ENCODE peak calls at places on chromosomes 11 and 22, in five cellular contexts. M, X, V, T and A are unnamed samples.

GRCh38 chr11:70250876-70251275 is 19.6 kb upstream of the PPFIA1 start:
- DNase-seq in M (no peak), X (no peak), V (no peak), T (no peak), A (no peak)

GRCh38 chr11:14322510-14322909 is 36.5 kb downstream of the RRAS2 start:
- DNase-seq in M (no peak), X (no peak), V (no peak), T (no peak), A (no peak)

GRCh38 chr22:29663230-29663826 is 56.5 kb upstream of the CABP7 start:
- DNase-seq in M (no peak), X (no peak), V (no peak), T (no peak), A (no peak)

GRCh38 chr11:66498508-66498907 is 11.9 kb upstream of the BBS1 start:
- DNase-seq in M (no peak), X (no peak), V (no peak), T (no peak), A (no peak)

GRCh38 chr22:26447594-26448329 is 18.7 kb downstream of the ASPHD2 start:
- DNase-seq in M (no peak), X (no peak), V (no peak), T (no peak), A (no peak)

GRCh38 chr11:15507592-15507991 is 392.9 kb downstream of the INSC start:
- DNase-seq in M (no peak), X (peak), V (no peak), T (peak), A (no peak)

GRCh38 chr11:44726278-44727113 is at the start of gene TSPAN18:
- DNase-seq in M (no peak), X (no peak), V (peak), T (no peak), A (peak)

GRCh38 chr11:64220271-64220670 is 5.7 kb downstream of the TRPT1 start:
- DNase-seq in M (no peak), X (no peak), V (no peak), T (no peak), A (no peak)

GRCh38 chr11:57649826-57650738 is at the start of gene YPEL4:
- DNase-seq in M (no peak), X (peak), V (peak), T (no peak), A (peak)

GRCh38 chr22:23256986-23257888 is 76.9 kb downstream of the BCR start:
- DNase-seq in M (no peak), X (no peak), V (peak), T (no peak), A (peak)

GRCh38 chr22:29040385-29041275 is 21.0 kb downstream of the C22orf31 start:
- DNase-seq in M (peak), X (peak), V (peak), T (peak), A (peak)

GRCh38 chr22:33894515-33894914 is 25.8 kb downstream of the LARGE1 start:
- DNase-seq in M (no peak), X (no peak), V (no peak), T (peak), A (no peak)
- TF ChIP-seq CTCF in M (no peak), X (no peak), V (no peak), T (no peak), A (no peak)

DNA sequence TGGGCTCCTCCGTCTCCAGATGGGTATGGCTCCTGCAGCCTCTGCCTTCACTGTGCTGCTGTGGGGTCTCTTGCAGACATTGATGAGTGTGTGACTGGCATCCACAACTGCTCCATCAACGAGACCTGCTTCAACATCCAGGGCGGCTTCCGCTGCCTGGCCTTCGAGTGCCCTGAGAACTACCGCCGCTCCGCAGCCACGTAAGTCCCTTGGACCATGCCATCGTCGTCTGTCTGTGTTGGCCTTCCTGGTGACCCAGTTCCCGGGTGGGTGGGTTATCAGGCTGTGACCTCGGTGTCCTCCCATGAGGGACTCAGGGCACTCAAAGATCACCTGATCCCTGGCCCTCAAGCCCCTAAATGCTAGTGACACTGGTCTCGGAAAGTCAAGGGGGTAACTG is 47.7 kb downstream of the FBLN1 start:
- DNase-seq in M (no peak), X (no peak), V (no peak), T (no peak), A (no peak)
- H3K4me3 ChIP-seq in M (no peak), X (no peak), V (no peak), T (no peak), A (no peak)

DNA sequence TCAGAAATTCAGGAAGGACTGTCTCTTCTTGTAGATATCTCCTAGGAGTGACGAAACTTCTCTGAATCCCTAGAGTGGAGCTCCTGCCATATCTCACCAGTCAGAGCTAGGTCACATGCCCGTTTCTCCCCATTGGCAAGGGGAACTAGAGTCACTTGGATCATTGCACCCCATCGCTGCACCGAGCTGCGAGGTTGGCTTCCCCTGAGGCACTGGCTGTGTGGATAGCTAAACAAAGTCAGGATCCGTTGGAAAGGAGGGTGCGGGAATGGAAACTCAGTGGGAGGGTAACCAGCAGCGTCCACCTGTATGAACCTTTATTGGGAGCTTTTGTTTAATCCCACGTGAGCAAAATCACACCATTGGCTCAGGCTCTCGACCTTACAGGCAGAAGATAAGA is 283.8 kb downstream of the BRD1 start:
- DNase-seq in M (no peak), X (no peak), V (no peak), T (no peak), A (no peak)
- TF ChIP-seq CTCF in M (no peak), X (no peak), V (no peak), T (no peak), A (no peak)

DNA sequence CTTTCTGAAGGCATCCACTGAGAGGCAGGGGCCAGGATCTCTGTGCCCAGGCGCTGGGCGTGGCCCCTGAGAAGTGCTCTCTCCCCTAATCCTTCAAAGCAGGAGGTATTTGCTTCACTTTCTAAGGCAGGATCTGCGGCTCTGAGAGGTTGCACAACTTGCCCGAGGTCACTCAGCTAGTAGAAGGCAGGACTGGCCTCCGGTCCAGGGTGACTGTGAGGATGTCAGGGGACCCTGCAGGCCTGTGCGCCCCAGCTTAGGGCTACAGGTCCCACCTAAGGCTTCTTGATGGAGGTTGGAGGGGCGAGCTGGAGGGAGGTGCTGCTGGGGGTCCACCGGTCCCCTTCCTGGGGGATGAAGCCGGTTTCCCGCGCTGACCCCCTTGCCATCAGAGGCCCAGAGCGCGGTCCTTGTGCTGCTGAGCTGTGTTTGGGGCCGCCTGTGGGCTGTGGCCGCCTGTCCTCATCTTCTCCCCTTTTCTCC is 979 bp downstream of the SMIM38 start:
- DNase-seq in M (no peak), X (no peak), V (no peak), T (no peak), A (peak)
- H3K4me3 ChIP-seq in M (no peak), X (no peak), V (no peak), T (no peak), A (no peak)

GRCh38 chr11:30197869-30198268 is 32.9 kb upstream of the FSHB start:
- DNase-seq in M (no peak), X (no peak), V (no peak), T (no peak), A (no peak)
- TF ChIP-seq CTCF in M (no peak), X (no peak), V (no peak), T (no peak), A (no peak)

DNA sequence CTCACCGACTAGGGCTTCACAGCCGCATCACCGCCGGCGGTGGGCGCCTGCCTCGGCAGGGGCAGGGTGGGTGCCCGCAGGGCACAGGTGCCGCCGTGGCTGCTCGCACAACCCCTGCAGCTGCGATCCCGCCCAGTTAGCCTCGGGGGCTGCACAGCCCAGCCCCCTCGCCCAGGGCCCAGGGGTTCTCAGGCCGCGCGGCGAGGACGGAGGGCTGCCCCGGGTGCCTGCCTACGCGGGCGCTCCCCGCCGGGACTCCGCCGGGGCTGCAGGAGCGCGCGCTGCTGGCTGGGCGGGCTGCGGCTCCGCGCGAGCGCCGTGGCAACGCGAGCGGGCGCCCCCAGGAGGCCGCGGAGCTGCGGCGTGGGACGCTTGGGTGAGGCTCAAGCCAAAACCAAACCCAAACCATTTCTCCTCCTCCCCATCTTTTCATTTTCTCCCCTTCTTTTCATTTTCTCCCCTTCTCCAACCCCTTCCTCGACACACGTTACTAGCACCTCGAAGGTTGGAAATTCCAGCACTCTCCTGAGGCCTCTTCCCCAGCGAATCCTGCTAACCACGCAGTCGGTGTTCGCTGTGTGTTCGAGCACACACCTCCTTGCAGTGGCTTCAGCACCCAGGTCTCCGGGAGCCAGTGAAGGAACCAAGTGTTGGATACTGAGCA is at the start of gene MICAL3:
- DNase-seq in M (no peak), X (no peak), V (peak), T (peak), A (peak)
- H3K4me3 ChIP-seq in M (peak), X (peak), V (peak), T (peak), A (peak)

GRCh38 chr11:10450451-10451398 is 4.3 kb upstream of the AMPD3 start:
- DNase-seq in M (no peak), X (no peak), V (peak), T (peak), A (peak)
- TF ChIP-seq CTCF in M (peak), X (peak), V (peak), T (peak), A (peak)

GRCh38 chr11:27718853-27719574 is 18.8 kb upstream of the BDNF start:
- DNase-seq in M (no peak), X (no peak), V (peak), T (no peak), A (peak)
- H3K4me3 ChIP-seq in M (peak), X (peak), V (peak), T (peak), A (peak)

GRCh38 chr11:119324124-119324665 is 7.3 kb upstream of the MCAM start:
- DNase-seq in M (no peak), X (no peak), V (no peak), T (no peak), A (no peak)

GRCh38 chr11:119320593-119321524 is 3.9 kb upstream of the MCAM start:
- DNase-seq in M (no peak), X (peak), V (peak), T (no peak), A (peak)

GRCh38 chr11:119322921-119323531 is 6.1 kb upstream of the MCAM start:
- DNase-seq in M (no peak), X (no peak), V (no peak), T (no peak), A (no peak)

GRCh38 chr11:119322360-119322739 is 5.4 kb upstream of the MCAM start:
- DNase-seq in M (no peak), X (no peak), V (no peak), T (no peak), A (no peak)

GRCh38 chr11:119323532-119324033 is 6.7 kb upstream of the MCAM start:
- DNase-seq in M (no peak), X (peak), V (peak), T (peak), A (peak)
- TF ChIP-seq CTCF in M (peak), X (peak), V (peak), T (peak), A (peak)

DNA sequence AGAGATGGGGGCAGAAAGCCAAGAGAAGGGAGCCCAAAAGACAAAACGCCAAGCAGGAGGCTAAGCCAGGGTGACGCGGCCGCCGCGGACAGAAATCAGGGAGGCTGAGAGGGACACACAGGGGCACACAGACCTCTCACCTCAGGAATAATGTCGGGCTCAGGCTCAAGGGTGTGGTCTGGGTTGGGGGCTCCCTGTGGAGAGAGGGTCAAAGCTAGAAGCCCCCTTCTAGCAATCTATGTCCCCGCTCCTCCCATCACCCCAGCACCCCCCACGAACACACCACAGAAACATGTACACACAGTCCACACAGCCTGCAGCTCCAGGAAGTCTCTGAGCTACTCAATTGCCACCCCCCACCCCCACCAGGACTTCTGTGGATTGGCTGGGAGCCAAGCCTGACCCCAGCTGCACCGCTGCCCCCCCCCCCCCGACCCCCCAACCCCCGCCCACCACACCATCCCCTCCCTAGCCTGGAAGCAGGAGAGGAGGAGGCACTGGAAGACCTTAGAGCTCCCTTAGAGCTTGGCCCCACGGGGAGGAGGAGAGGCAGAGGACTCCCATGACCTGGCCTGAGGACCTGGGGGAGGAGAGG is 6.9 kb downstream of the BCL9L start:
- DNase-seq in M (no peak), X (no peak), V (no peak), T (no peak), A (peak)
- H3K4me3 ChIP-seq in M (peak), X (peak), V (no peak), T (no peak), A (peak)